ENCODE peak calls at places on chromosomes 13 and 19, in four cellular contexts. One of them, this sample, is unnamed.

GRCh38 chr19:34241513-34242337 is 12.6 kb upstream of the GARRE1 start:
- DNase-seq in CD8-positive, alpha-beta memory T cell: no peak
- DNase-seq in left ventricle myocardium inferior: no peak
- DNase-seq in thoracic aorta: no peak
- DNase-seq in this sample: no peak

GRCh38 chr13:70795484-70795883 is 687.2 kb upstream of the KLHL1 start:
- DNase-seq in left ventricle myocardium inferior: no peak
- DNase-seq in thoracic aorta: no peak
- DNase-seq in CD8-positive, alpha-beta memory T cell: no peak
- DNase-seq in this sample: no peak

GRCh38 chr13:31227870-31228269 is 28.1 kb downstream of the B3GLCT start:
- DNase-seq in thoracic aorta: no peak
- DNase-seq in left ventricle myocardium inferior: no peak
- DNase-seq in CD8-positive, alpha-beta memory T cell: no peak
- DNase-seq in this sample: no peak

GRCh38 chr13:56393549-56393948 is 747.2 kb upstream of the PRR20A start:
- DNase-seq in thoracic aorta: no peak
- DNase-seq in left ventricle myocardium inferior: no peak
- DNase-seq in CD8-positive, alpha-beta memory T cell: no peak
- DNase-seq in this sample: no peak

GRCh38 chr13:49052801-49053200 is 77.1 kb downstream of the FNDC3A start:
- DNase-seq in thoracic aorta: no peak
- DNase-seq in left ventricle myocardium inferior: no peak
- DNase-seq in CD8-positive, alpha-beta memory T cell: no peak
- DNase-seq in this sample: no peak

GRCh38 chr19:31289976-31290375 is 59.3 kb downstream of the TSHZ3 start:
- DNase-seq in CD8-positive, alpha-beta memory T cell: no peak
- DNase-seq in thoracic aorta: no peak
- DNase-seq in left ventricle myocardium inferior: no peak
- DNase-seq in this sample: no peak

GRCh38 chr13:29935309-29935981 is 85.0 kb upstream of the UBL3 start:
- DNase-seq in thoracic aorta: no peak
- DNase-seq in left ventricle myocardium inferior: no peak
- DNase-seq in CD8-positive, alpha-beta memory T cell: peak; percentile 46
- DNase-seq in this sample: no peak

GRCh38 chr13:37870489-37870845 is 895 bp upstream of the TRPC4 start:
- DNase-seq in thoracic aorta: no peak
- DNase-seq in left ventricle myocardium inferior: no peak
- DNase-seq in CD8-positive, alpha-beta memory T cell: no peak
- DNase-seq in this sample: no peak

GRCh38 chr19:55536366-55536765 is 567 bp downstream of the SBK2 start:
- DNase-seq in CD8-positive, alpha-beta memory T cell: no peak
- DNase-seq in thoracic aorta: no peak
- DNase-seq in left ventricle myocardium inferior: no peak
- DNase-seq in this sample: no peak

GRCh38 chr19:56639217-56639616 is 3.7 kb upstream of the SMIM17 start:
- DNase-seq in left ventricle myocardium inferior: no peak
- DNase-seq in thoracic aorta: no peak
- DNase-seq in CD8-positive, alpha-beta memory T cell: no peak
- DNase-seq in this sample: no peak

GRCh38 chr13:36665630-36666029 is 8.2 kb upstream of the SERTM1 start:
- DNase-seq in CD8-positive, alpha-beta memory T cell: no peak
- DNase-seq in thoracic aorta: no peak
- DNase-seq in left ventricle myocardium inferior: no peak
- DNase-seq in this sample: no peak

GRCh38 chr13:21232196-21232595 is 55.7 kb downstream of the MRPL57 start:
- DNase-seq in CD8-positive, alpha-beta memory T cell: no peak
- DNase-seq in left ventricle myocardium inferior: no peak
- DNase-seq in thoracic aorta: no peak
- DNase-seq in this sample: peak; percentile 63

GRCh38 chr13:66216723-66217122 is 1013.4 kb downstream of the PCDH9 start:
- DNase-seq in thoracic aorta: no peak
- DNase-seq in CD8-positive, alpha-beta memory T cell: no peak
- DNase-seq in left ventricle myocardium inferior: no peak
- DNase-seq in this sample: no peak

GRCh38 chr19:13938361-13939027 is at the start of gene PODNL1:
- DNase-seq in CD8-positive, alpha-beta memory T cell: no peak
- DNase-seq in left ventricle myocardium inferior: no peak
- DNase-seq in thoracic aorta: no peak
- DNase-seq in this sample: no peak

GRCh38 chr13:103403148-103403740 is 337.0 kb upstream of the SLC10A2 start:
- DNase-seq in CD8-positive, alpha-beta memory T cell: no peak
- DNase-seq in left ventricle myocardium inferior: no peak
- DNase-seq in thoracic aorta: no peak
- DNase-seq in this sample: no peak

GRCh38 chr19:48631254-48631653 is 5.9 kb downstream of the DBP start:
- DNase-seq in CD8-positive, alpha-beta memory T cell: no peak
- DNase-seq in left ventricle myocardium inferior: no peak
- DNase-seq in thoracic aorta: no peak
- DNase-seq in this sample: no peak

GRCh38 chr19:48634424-48635262 is 2.5 kb downstream of the DBP start:
- DNase-seq in CD8-positive, alpha-beta memory T cell: peak; percentile 86
- DNase-seq in thoracic aorta: peak; percentile 90
- DNase-seq in left ventricle myocardium inferior: peak; percentile 98
- DNase-seq in this sample: peak; percentile 98

GRCh38 chr19:48633148-48634035 is 3.8 kb downstream of the DBP start:
- DNase-seq in CD8-positive, alpha-beta memory T cell: no peak
- DNase-seq in left ventricle myocardium inferior: no peak
- DNase-seq in thoracic aorta: no peak
- DNase-seq in this sample: no peak

GRCh38 chr19:48634036-48634342 is 3.2 kb downstream of the DBP start:
- DNase-seq in thoracic aorta: no peak
- DNase-seq in CD8-positive, alpha-beta memory T cell: no peak
- DNase-seq in left ventricle myocardium inferior: no peak
- DNase-seq in this sample: no peak

DNA sequence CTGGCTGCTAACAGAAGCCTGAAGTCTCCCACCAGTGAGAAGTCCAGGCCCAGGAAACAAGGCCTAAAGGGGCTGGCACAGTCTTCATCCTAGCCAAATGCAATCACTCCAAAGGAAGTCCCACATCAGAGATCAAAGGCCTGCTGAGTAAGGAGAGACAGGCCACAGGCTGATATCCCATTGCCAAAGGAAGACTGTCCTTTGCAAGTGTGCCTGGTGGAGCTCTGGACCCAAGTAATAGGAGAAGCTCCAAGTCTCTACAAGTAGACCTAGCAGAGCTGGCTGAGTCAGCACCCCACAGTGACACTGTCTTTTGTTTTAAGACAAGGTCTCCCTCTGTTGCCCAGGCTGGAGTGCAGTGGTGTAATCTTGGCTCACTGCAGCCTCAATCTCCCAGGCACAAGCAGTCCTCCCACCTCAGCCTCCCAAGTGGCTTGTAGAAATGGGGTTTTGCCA is 4.5 kb downstream of the DBP start:
- DNase-seq in left ventricle myocardium inferior: no peak
- DNase-seq in CD8-positive, alpha-beta memory T cell: no peak
- DNase-seq in thoracic aorta: no peak
- DNase-seq in this sample: no peak
- H3K4me1 ChIP-seq in left ventricle myocardium inferior: peaks cover 78% of the 10 kb centered on the region
- H3K4me1 ChIP-seq in CD8-positive, alpha-beta memory T cell: peaks cover 29% of the 10 kb centered on the region
- H3K4me1 ChIP-seq in thoracic aorta: peaks cover 69% of the 10 kb centered on the region
- H3K4me1 ChIP-seq in this sample: no peaks in the 10 kb centered on the region

DNA sequence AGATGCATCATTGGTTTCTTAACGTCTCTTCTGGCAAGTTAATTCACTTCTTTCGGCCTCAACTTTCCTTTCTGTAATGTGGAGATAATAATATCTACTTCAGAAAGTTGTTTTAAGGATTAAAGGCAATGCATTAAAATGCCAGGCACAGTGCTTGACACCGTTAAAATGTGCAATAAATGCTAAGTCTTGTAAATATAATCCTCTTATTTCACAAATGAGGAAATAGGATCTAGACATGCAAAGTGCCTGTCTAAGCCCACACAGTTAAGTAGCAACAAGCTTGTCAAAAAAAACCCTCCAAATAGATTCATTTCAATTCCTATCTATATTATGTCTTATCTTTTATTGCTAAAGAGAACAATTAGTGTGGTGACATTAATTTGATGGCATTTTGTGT is 86.4 kb upstream of the TSC22D1 start:
- DNase-seq in left ventricle myocardium inferior: no peak
- DNase-seq in thoracic aorta: no peak
- DNase-seq in CD8-positive, alpha-beta memory T cell: no peak
- DNase-seq in this sample: no peak
- H3K4me3 ChIP-seq in left ventricle myocardium inferior: no peak overlapping the region
- H3K4me3 ChIP-seq in thoracic aorta: no peak overlapping the region
- H3K4me3 ChIP-seq in CD8-positive, alpha-beta memory T cell: no peak overlapping the region
- H3K4me3 ChIP-seq in this sample: no peak overlapping the region

GRCh38 chr19:18283338-18283737 is 1.9 kb upstream of the JUND start:
- DNase-seq in CD8-positive, alpha-beta memory T cell: no peak
- DNase-seq in thoracic aorta: no peak
- DNase-seq in left ventricle myocardium inferior: no peak
- DNase-seq in this sample: no peak

GRCh38 chr19:18282788-18283141 is 1.3 kb upstream of the JUND start:
- DNase-seq in left ventricle myocardium inferior: no peak
- DNase-seq in CD8-positive, alpha-beta memory T cell: no peak
- DNase-seq in thoracic aorta: no peak
- DNase-seq in this sample: no peak

GRCh38 chr19:18286973-18287635 is 5.7 kb upstream of the JUND start:
- DNase-seq in CD8-positive, alpha-beta memory T cell: no peak
- DNase-seq in left ventricle myocardium inferior: no peak
- DNase-seq in thoracic aorta: no peak
- DNase-seq in this sample: no peak

GRCh38 chr19:18282021-18282787 is 782 bp upstream of the JUND start:
- DNase-seq in thoracic aorta: peak; percentile 77
- DNase-seq in CD8-positive, alpha-beta memory T cell: peak; percentile 46
- DNase-seq in left ventricle myocardium inferior: no peak
- DNase-seq in this sample: peak; percentile 82

DNA sequence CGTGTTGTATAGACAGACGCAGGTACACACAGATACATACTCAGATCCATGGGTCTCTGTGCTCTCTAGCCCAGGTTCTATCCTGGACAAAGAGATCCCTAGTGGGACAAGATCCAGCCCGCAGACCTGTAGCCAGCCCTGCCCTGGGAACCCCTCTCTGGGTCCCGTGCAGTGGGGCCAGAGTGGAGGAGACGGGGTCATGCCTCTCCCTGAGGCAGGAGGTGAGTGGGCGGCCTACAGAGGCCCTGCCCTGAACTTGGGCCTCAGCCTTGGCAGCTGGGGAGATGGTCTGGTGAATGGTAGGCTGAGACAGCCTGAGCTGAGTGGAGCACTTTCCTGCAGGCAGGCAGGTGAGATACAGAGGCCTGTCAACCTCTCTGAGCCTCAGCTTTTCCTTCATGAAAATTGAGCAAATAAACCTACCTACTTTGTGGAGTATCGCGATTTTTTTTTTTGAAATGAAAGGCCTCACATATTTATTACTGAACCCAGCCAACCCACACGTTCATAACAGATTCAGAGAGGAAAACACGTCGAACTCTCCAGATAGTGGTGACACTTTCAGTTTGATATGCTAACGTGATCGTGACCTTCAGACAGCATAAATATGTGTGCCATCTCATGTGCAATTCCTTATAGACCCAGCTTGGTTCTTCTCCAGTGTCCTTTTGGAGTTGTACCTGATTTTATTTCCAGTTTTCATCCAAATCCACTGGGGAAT is 3.4 kb upstream of the JUND start:
- DNase-seq in CD8-positive, alpha-beta memory T cell: no peak
- DNase-seq in thoracic aorta: no peak
- DNase-seq in left ventricle myocardium inferior: no peak
- DNase-seq in this sample: no peak
- H3K4me1 ChIP-seq in CD8-positive, alpha-beta memory T cell: peaks cover 30% of the 10 kb centered on the region
- H3K4me1 ChIP-seq in thoracic aorta: peaks cover 23% of the 10 kb centered on the region
- H3K4me1 ChIP-seq in left ventricle myocardium inferior: peaks cover 33% of the 10 kb centered on the region
- H3K4me1 ChIP-seq in this sample: peaks cover 21% of the 10 kb centered on the region

DNA sequence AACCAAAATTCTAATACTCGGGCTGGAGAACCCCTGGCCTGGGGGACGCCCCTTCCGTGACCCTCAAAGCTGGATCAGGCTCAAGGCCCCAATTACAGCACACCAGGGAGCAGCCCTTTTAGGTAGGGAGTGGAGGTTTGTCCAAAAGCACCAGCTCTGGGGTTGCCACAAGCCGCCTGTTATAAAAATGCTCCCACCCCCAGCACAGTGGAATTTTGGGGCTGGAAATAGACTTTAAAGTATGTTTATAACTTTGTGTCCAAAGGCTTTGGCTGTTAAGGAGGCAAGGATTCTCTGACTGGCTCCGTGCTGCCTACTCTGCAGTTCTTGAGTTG is 564 bp upstream of the GMIP start:
- DNase-seq in CD8-positive, alpha-beta memory T cell: no peak
- DNase-seq in left ventricle myocardium inferior: no peak
- DNase-seq in thoracic aorta: no peak
- DNase-seq in this sample: no peak
- H3K4me3 ChIP-seq in CD8-positive, alpha-beta memory T cell: peak overlapping the region; percentile 99
- H3K4me3 ChIP-seq in left ventricle myocardium inferior: peak overlapping the region; percentile 84
- H3K4me3 ChIP-seq in thoracic aorta: peak overlapping the region; percentile 82
- H3K4me3 ChIP-seq in this sample: no peak overlapping the region

DNA sequence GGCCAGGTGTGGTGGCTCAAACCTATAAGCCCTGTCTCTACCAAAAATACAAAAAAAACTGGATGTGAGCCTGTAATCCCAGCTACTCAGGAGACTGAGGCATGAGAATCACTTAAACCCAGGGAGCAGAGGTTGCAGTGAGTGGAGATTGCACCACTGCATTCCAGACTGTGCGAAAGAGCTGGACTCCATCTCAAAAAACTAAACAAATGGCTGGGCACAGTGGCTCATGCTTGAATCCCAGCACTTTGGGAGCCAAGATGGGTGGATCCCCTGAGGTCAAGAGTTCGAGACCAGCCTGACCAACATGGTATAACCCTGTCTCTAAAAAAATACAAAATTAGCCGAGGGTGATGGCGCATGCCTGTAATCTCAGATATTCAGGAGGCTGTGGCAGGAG is 34.9 kb upstream of the ZNF83 start:
- DNase-seq in left ventricle myocardium inferior: no peak
- DNase-seq in CD8-positive, alpha-beta memory T cell: no peak
- DNase-seq in thoracic aorta: no peak
- DNase-seq in this sample: no peak
- H3K4me1 ChIP-seq in left ventricle myocardium inferior: no peaks in the 10 kb centered on the region
- H3K4me1 ChIP-seq in CD8-positive, alpha-beta memory T cell: peaks cover 14% of the 10 kb centered on the region
- H3K4me1 ChIP-seq in thoracic aorta: peaks cover 4% of the 10 kb centered on the region
- H3K4me1 ChIP-seq in this sample: no peaks in the 10 kb centered on the region

GRCh38 chr19:4378886-4379285 is 21.5 kb downstream of the SH3GL1 start:
- DNase-seq in thoracic aorta: no peak
- DNase-seq in CD8-positive, alpha-beta memory T cell: no peak
- DNase-seq in left ventricle myocardium inferior: no peak
- DNase-seq in this sample: no peak
- H3K4me3 ChIP-seq in thoracic aorta: no peak overlapping the region
- H3K4me3 ChIP-seq in CD8-positive, alpha-beta memory T cell: no peak overlapping the region
- H3K4me3 ChIP-seq in left ventricle myocardium inferior: no peak overlapping the region
- H3K4me3 ChIP-seq in this sample: no peak overlapping the region

GRCh38 chr19:7145494-7145893 is 76.0 kb downstream of the ZNF557 start:
- DNase-seq in thoracic aorta: no peak
- DNase-seq in left ventricle myocardium inferior: no peak
- DNase-seq in CD8-positive, alpha-beta memory T cell: no peak
- DNase-seq in this sample: no peak
- H3K4me1 ChIP-seq in thoracic aorta: no peaks in the 10 kb centered on the region
- H3K4me1 ChIP-seq in left ventricle myocardium inferior: no peaks in the 10 kb centered on the region
- H3K4me1 ChIP-seq in CD8-positive, alpha-beta memory T cell: no peaks in the 10 kb centered on the region
- H3K4me1 ChIP-seq in this sample: no peaks in the 10 kb centered on the region

GRCh38 chr13:45413826-45414312 is 4.3 kb downstream of the SLC25A30 start:
- DNase-seq in left ventricle myocardium inferior: no peak
- DNase-seq in thoracic aorta: no peak
- DNase-seq in CD8-positive, alpha-beta memory T cell: no peak
- DNase-seq in this sample: no peak
- H3K4me3 ChIP-seq in left ventricle myocardium inferior: peak overlapping the region; percentile 89
- H3K4me3 ChIP-seq in thoracic aorta: peak overlapping the region; percentile 72
- H3K4me3 ChIP-seq in CD8-positive, alpha-beta memory T cell: no peak overlapping the region
- H3K4me3 ChIP-seq in this sample: peak overlapping the region; percentile 44